ENCODE peak calls at places on chromosomes 12 and 14, in eight cellular contexts. U is astrocyte of the spinal cord; Z is stimulated activated CD8-positive, alpha-beta memory T cell treated with anti-CD3 and anti-CD28 coated beads, Interleukin-15, amount 100 ng/mL, for 4 hours; M is OCI-LY7; O is AG20443; B is Peyer's patch; D is fibroblast of the aortic adventitia; G is HEK293T. Q is an unnamed sample.

GRCh38 chr12:131894981-131895639 is 688 bp downstream of the ULK1 start:
- DNase-seq in U (no peak), Z (no peak), M (no peak), O (peak; percentile 7), B (no peak), D (no peak), G (no peak), Q (peak; percentile 66)

GRCh38 chr12:101027200-101027599 is 182.8 kb downstream of the SLC5A8 start:
- DNase-seq in U (no peak), Z (no peak), M (no peak), O (no peak), B (no peak), D (no peak), G (no peak), Q (no peak)

GRCh38 chr12:48420031-48420775 is 52.2 kb upstream of the ANP32D start:
- DNase-seq in U (no peak), Z (no peak), M (no peak), O (no peak), B (no peak), D (peak; percentile 27), G (no peak), Q (no peak)

GRCh38 chr12:109728921-109729836 is 15.6 kb downstream of the FAM222A start:
- DNase-seq in U (no peak), Z (no peak), M (no peak), O (no peak), B (no peak), D (no peak), G (no peak), Q (peak; percentile 22)

GRCh38 chr14:80653951-80654350 is 287.6 kb downstream of the CEP128 start:
- DNase-seq in U (no peak), Z (no peak), M (no peak), O (no peak), B (no peak), D (no peak), G (no peak), Q (no peak)

GRCh38 chr14:88233915-88234314 is 89.2 kb downstream of the KCNK10 start:
- DNase-seq in U (no peak), Z (no peak), M (peak; percentile 9), O (no peak), B (no peak), D (peak; percentile 10), G (peak; percentile 32), Q (no peak)

GRCh38 chr12:6382371-6382770 is 1.6 kb upstream of the LTBR start:
- DNase-seq in U (no peak), Z (no peak), M (no peak), O (no peak), B (no peak), D (no peak), G (no peak), Q (no peak)

GRCh38 chr14:32202468-32202865 is 602 bp downstream of the RNU6-8 start:
- DNase-seq in U (peak; percentile 62), Z (no peak), M (no peak), O (no peak), B (no peak), D (no peak), G (no peak), Q (no peak)

GRCh38 chr14:24952851-24953666 is 96.9 kb downstream of the STXBP6 start:
- DNase-seq in U (no peak), Z (no peak), M (no peak), O (no peak), B (no peak), D (no peak), G (peak; percentile 53), Q (no peak)

Q was measured in right lobe of liver.